ENCODE peak calls at places on chromosomes 13 and 19, in nine cellular contexts. Y, K, F, Z, X, Q, B, A and J are unnamed samples.
A peak's percentile ranks its signal among the peaks of the same experiment; 100 is the strongest.

GRCh38 chr19:16620018-16620417 is 8.0 kb downstream of the MED26 start:
- DNase-seq in Y (no peak), A (no peak), Q (no peak), B (no peak), Z (no peak), K (no peak), F (no peak), X (no peak), J (no peak)

GRCh38 chr19:35059799-35060091 is 18.2 kb downstream of the HPN start:
- DNase-seq in B (no peak), F (no peak), A (no peak), Y (no peak), Z (no peak), Q (no peak), K (no peak), X (no peak), J (no peak)

GRCh38 chr13:88063741-88064140 is 392.6 kb downstream of the SLITRK5 start:
- DNase-seq in A (no peak), Q (no peak), F (no peak), K (no peak), Y (no peak), B (no peak), X (no peak), Z (no peak), J (no peak)

GRCh38 chr19:2253106-2254051 is 2.8 kb downstream of the JSRP1 start:
- DNase-seq in X (no peak), Y (no peak), Z (no peak), B (no peak), K (no peak), F (no peak), Q (no peak), A (peak; percentile 45), J (no peak)

GRCh38 chr19:51572415-51572814 is 1.3 kb downstream of the ZNF175 start:
- DNase-seq in K (no peak), Q (no peak), A (no peak), X (no peak), Z (no peak), F (no peak), B (no peak), Y (no peak), J (no peak)

GRCh38 chr19:51129716-51130115 is 5.0 kb downstream of the SIGLEC9 start:
- DNase-seq in Z (no peak), X (no peak), A (no peak), Q (no peak), K (no peak), F (no peak), B (no peak), Y (no peak), J (no peak)

GRCh38 chr13:31213681-31214289 is 14.0 kb downstream of the B3GLCT start:
- DNase-seq in Q (no peak), F (no peak), Y (no peak), B (no peak), Z (no peak), K (no peak), A (no peak), X (no peak), J (no peak)

GRCh38 chr13:110332750-110333149 is 25.7 kb downstream of the COL4A2 start:
- DNase-seq in Z (no peak), Q (no peak), Y (no peak), K (no peak), F (no peak), X (no peak), A (no peak), B (no peak), J (no peak)

GRCh38 chr13:27088619-27089018 is 83.0 kb downstream of the USP12 start:
- DNase-seq in F (no peak), B (no peak), K (no peak), X (no peak), Y (no peak), Z (no peak), A (no peak), Q (no peak), J (no peak)

GRCh38 chr13:80244574-80244973 is 96.4 kb downstream of the SPRY2 start:
- DNase-seq in B (no peak), K (no peak), Q (no peak), Y (no peak), Z (no peak), F (no peak), A (no peak), X (no peak), J (no peak)

GRCh38 chr13:80251403-80251802 is 89.5 kb downstream of the SPRY2 start:
- DNase-seq in K (no peak), X (peak; percentile 34), Q (no peak), Y (peak; percentile 52), F (no peak), Z (peak; percentile 25), B (no peak), A (no peak), J (no peak)

GRCh38 chr13:80255946-80256345 is 85.0 kb downstream of the SPRY2 start:
- DNase-seq in A (no peak), X (no peak), Q (no peak), Y (no peak), B (no peak), Z (no peak), K (no peak), F (no peak), J (no peak)

GRCh38 chr13:80245162-80245733 is 95.7 kb downstream of the SPRY2 start:
- DNase-seq in Q (no peak), X (no peak), Z (no peak), B (no peak), F (no peak), Y (no peak), A (no peak), K (no peak), J (no peak)

GRCh38 chr13:80249906-80250513 is 90.9 kb downstream of the SPRY2 start:
- DNase-seq in Z (no peak), F (no peak), X (no peak), Q (no peak), K (no peak), B (no peak), Y (no peak), A (no peak), J (no peak)
- H3K4me3 ChIP-seq in Z (no peak overlapping the region), F (peak overlapping the region; percentile 15), X (no peak overlapping the region), Q (no peak overlapping the region), K (no peak overlapping the region), B (no peak overlapping the region), Y (no peak overlapping the region), A (no peak overlapping the region), J (no peak overlapping the region)

GRCh38 chr19:8454218-8454617 is 9.4 kb downstream of the HNRNPM start:
- DNase-seq in F (no peak), Y (no peak), Q (no peak), B (no peak), Z (no peak), X (no peak), A (no peak), K (no peak), J (no peak)

GRCh38 chr19:8455018-8455417 is 10.2 kb downstream of the HNRNPM start:
- DNase-seq in X (no peak), Q (no peak), Y (no peak), B (no peak), K (no peak), A (no peak), F (no peak), Z (no peak), J (no peak)

GRCh38 chr19:8452446-8453123 is 7.8 kb downstream of the HNRNPM start:
- DNase-seq in X (no peak), K (no peak), F (no peak), Q (no peak), A (no peak), Z (no peak), B (no peak), Y (no peak), J (no peak)

GRCh38 chr19:8451885-8452284 is 7.1 kb downstream of the HNRNPM start:
- DNase-seq in F (no peak), B (no peak), Z (peak; percentile 88), X (peak; percentile 90), Q (no peak), K (no peak), Y (peak; percentile 48), A (peak; percentile 28), J (no peak)

DNA sequence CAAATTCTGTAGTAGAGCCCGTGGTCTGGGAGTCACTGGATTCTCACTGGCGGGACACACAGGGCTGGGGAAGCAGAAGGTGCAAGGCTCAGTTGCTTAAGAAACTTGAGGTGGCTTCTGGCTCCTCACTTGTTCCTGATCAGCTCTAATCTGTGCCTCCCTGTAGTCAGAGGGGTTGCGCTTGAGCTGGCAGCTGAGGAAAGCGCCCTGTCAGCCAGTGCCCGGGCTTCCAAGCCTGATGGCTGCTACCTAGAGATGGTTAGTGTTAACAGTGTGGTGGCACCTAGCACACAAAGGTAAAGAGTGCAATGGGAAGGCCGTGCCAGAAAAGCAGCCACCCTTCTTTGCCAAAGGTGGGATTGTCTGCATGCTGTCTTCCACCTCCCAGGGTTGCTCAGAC is 8.8 kb downstream of the HNRNPM start:
- DNase-seq in Z (no peak), K (no peak), A (no peak), Q (no peak), F (no peak), X (no peak), B (no peak), Y (no peak), J (no peak)
- H3K4me1 ChIP-seq in Z (peaks cover 22% of the 10 kb centered on the region), K (peaks cover 68% of the 10 kb centered on the region), A (peaks cover 75% of the 10 kb centered on the region), Q (peaks cover 41% of the 10 kb centered on the region), F (peaks cover 83% of the 10 kb centered on the region), X (peaks cover 47% of the 10 kb centered on the region), B (peaks cover 18% of the 10 kb centered on the region), Y (peaks cover 21% of the 10 kb centered on the region), J (peaks cover 31% of the 10 kb centered on the region)

DNA sequence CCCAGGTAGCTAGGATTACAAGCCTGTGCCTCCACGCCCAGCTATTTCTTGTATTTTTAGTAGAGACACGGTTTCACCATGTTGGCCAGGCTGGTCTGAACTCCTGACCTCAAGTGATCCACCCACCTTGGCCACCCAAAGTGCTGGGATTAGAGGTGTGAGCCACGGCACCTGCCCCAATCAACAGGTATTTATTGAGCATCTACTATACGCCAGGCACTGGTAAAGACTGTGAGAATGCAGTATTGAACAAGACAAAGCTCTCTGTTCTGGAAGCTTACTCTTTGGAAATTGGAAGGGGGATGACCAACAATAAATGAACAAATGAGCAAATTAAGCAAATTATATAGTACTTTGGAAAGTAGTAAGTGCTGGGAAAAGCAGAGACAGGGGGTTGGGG is 21.4 kb upstream of the ERCC1 start:
- DNase-seq in X (no peak), A (no peak), Y (no peak), B (no peak), F (no peak), Z (no peak), Q (no peak), K (no peak), J (no peak)
- H3K4me3 ChIP-seq in X (no peak overlapping the region), A (peak overlapping the region; percentile 72), Y (no peak overlapping the region), B (no peak overlapping the region), F (no peak overlapping the region), Z (no peak overlapping the region), Q (no peak overlapping the region), K (no peak overlapping the region), J (no peak overlapping the region)

DNA sequence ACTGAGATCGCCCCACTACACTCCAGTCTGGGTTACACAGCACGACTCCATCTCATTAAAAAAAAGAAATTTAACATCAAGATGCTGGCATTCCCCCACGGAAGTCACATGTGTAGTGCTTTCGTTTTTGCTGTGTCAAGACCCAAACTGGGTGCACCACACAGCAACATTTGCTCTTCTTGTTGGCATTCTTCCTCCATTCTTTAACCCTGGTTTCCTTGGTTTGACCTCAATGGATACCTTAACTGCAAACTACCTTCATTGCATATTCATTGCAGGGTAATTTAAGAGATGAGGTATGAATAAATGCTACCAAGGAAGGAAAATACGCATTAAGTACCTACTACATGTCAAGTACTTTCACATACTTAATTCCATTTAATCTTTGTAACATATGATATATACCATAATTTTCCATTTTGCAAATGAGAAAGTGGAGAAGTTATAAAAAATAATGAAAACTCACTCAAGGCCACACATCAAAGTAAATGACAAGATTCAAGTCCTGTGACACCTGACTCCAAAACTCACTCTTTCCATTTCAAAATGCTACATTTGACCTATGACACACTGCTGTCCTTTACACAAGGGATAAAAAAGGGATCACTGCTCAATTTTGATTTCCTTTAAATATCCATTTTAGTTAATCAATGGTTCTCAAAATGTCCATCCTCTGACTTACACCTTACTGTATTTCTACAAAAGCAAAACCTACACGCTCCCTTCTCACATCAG is 59.2 kb downstream of the STK24 start:
- DNase-seq in B (no peak), Z (no peak), K (no peak), Q (peak; percentile 50), A (no peak), X (no peak), Y (no peak), F (no peak), J (no peak)
- H3K4me1 ChIP-seq in B (peaks cover 9% of the 10 kb centered on the region), Z (peaks cover 7% of the 10 kb centered on the region), K (peaks cover 18% of the 10 kb centered on the region), Q (peaks cover 47% of the 10 kb centered on the region), A (peaks cover 28% of the 10 kb centered on the region), X (no peaks in the 10 kb centered on the region), Y (peaks cover 5% of the 10 kb centered on the region), F (peaks cover 29% of the 10 kb centered on the region), J (no peaks in the 10 kb centered on the region)